ENCODE peak calls at places on chromosomes 13 and 19, in nine cellular contexts. A, L, E, U, Z, I, V, T and H are unnamed samples.

GRCh38 chr13:33480561-33480960 is 195.0 kb upstream of the STARD13 start:
- DNase-seq in A (no peak), L (no peak), E (no peak), U (peak; percentile 40), Z (no peak), I (no peak), V (no peak), T (no peak), H (no peak)

GRCh38 chr13:113622791-113623490 is 35.1 kb downstream of the ATP4B start:
- DNase-seq in A (no peak), L (no peak), E (no peak), U (no peak), Z (no peak), I (no peak), V (no peak), T (no peak), H (no peak)

GRCh38 chr13:38309397-38309796 is 40.3 kb upstream of the UFM1 start:
- DNase-seq in A (no peak), L (no peak), E (no peak), U (no peak), Z (no peak), I (no peak), V (no peak), T (no peak), H (no peak)

GRCh38 chr19:15779756-15780476 is 7.5 kb upstream of the OR10H5 start:
- DNase-seq in A (peak; percentile 92), L (peak; percentile 67), E (peak; percentile 87), U (peak; percentile 32), Z (no peak), I (peak; percentile 20), V (peak; percentile 31), T (peak; percentile 48), H (no peak)

GRCh38 chr13:71870036-71870435 is 3.0 kb upstream of the DACH1 start:
- DNase-seq in A (no peak), L (no peak), E (no peak), U (no peak), Z (no peak), I (no peak), V (no peak), T (no peak), H (no peak)

GRCh38 chr13:39401091-39401647 is 201.8 kb downstream of the LHFPL6 start:
- DNase-seq in A (no peak), L (no peak), E (no peak), U (no peak), Z (no peak), I (no peak), V (no peak), T (no peak), H (no peak)

GRCh38 chr19:8368136-8368535 is 4.2 kb downstream of the ANGPTL4 start:
- DNase-seq in A (no peak), L (no peak), E (no peak), U (no peak), Z (no peak), I (no peak), V (no peak), T (no peak), H (no peak)

GRCh38 chr19:37059142-37059541 is 19.1 kb upstream of the ZNF420 start:
- DNase-seq in A (no peak), L (no peak), E (no peak), U (no peak), Z (no peak), I (no peak), V (no peak), T (no peak), H (no peak)

GRCh38 chr13:76992548-76993001 is 694 bp downstream of the CLN5 start:
- DNase-seq in A (peak; percentile 39), L (no peak), E (no peak), U (peak; percentile 37), Z (peak; percentile 29), I (no peak), V (no peak), T (no peak), H (peak; percentile 20)

GRCh38 chr19:53662209-53662608 is 30.4 kb downstream of the DPRX start:
- DNase-seq in A (no peak), L (no peak), E (no peak), U (no peak), Z (no peak), I (no peak), V (no peak), T (no peak), H (no peak)

GRCh38 chr19:53660584-53660983 is 28.8 kb downstream of the DPRX start:
- DNase-seq in A (no peak), L (no peak), E (no peak), U (no peak), Z (no peak), I (no peak), V (no peak), T (no peak), H (no peak)

GRCh38 chr19:53657330-53657729 is 25.5 kb downstream of the DPRX start:
- DNase-seq in A (no peak), L (no peak), E (no peak), U (no peak), Z (no peak), I (no peak), V (no peak), T (no peak), H (no peak)

GRCh38 chr19:53657778-53658177 is 26.0 kb downstream of the DPRX start:
- DNase-seq in A (no peak), L (no peak), E (no peak), U (no peak), Z (no peak), I (no peak), V (no peak), T (no peak), H (no peak)

DNA sequence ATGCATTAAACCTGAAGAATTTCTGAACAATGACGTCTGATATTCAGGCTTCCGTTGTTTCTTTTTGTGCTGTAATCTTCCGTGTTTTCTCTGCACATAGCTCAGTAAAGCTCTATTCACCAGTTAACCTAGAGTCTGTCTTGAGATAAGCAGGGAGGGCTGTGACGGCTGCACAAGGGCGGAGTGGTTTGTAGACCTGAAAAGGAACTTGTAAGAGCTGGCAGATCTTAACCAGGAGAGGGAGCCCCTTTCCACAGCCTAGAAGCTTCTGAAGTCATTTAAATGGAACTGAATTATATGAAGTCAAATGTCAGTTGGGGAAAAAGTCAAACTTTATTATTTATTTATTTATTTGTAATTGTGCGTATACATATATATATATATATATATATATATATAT is 27.5 kb downstream of the DPRX start:
- DNase-seq in A (no peak), L (no peak), E (no peak), U (no peak), Z (peak; percentile 69), I (peak; percentile 11), V (no peak), T (no peak), H (no peak)
- TF ChIP-seq CTCF in A (no peak), L (peak; percentile 23), E (no peak), U (no peak), Z (peak; percentile 35), I (no peak), V (no peak), T (peak; percentile 53), H (no peak)

DNA sequence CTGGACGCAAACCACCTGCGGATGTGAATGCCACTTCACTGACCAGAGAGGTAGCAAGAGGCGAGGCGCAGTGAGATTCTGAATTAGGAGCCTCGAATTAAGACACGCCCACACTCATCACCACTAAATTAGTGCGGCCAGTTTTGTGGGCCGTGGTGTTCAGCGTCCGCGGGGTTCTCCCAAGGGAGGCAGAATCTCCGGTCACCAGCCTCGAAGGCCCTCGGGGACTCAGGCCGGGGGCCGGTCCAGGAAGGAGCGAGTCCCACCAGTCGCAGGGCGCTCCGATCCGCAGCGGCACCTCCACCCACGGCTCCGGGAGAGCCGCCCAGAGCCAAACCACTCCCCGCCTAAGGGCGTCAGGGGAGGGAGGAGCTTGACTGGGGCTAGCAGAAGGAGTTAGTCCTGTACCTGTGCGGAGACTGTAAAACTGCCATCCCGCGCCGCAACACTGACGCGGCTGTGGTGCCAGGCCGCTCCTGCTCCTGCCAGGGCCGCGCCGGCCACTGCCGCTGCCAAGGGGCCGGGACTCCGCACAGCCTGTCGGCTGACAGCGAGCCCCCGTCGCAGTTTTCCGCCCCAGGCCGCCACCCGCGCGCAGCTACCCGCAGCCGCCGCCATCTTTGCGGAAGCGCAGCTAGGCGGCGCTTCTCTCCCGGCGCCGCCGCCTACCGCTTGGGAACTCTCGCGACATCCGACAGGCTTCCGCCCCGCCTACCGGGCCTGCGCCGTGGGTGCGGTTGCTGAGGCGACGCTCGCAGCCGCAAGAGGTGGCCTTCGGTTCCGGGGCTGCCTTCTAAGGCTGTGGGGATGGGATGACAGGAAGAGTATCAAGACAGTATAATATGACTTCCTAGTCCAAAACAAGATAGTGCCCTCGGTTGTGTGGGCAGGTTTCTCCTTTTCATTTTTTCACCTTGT is at the start of gene MICU2:
- DNase-seq in A (peak; percentile 93), L (peak; percentile 93), E (peak; percentile 91), U (peak; percentile 91), Z (peak; percentile 92), I (peak; percentile 93), V (peak; percentile 90), T (peak; percentile 88), H (peak; percentile 95)
- TF ChIP-seq CTCF in A (peak; percentile 55), L (no peak), E (peak; percentile 10), U (no peak), Z (no peak), I (no peak), V (no peak), T (peak; percentile 26), H (peak; percentile 11)

DNA sequence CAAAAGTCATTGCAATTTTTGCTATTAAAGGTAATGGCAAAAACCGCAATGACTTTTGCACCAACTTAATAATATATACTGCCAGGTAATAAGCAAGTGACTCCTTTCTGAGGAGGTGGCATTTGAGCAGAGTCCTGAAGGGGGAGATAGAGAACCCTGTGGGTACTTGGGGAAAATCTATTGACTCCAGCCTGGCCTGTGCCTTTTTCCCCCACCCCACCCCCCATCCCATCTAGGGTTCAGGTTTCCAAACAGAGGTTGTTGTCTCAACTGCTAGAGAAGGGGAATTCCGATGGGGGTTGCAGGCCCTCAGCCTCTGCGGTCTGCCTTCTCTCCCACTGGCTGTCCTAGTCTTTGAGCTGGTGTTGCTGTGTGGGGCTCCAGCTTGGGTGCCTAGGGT is 11.5 kb downstream of the S1PR2 start:
- DNase-seq in A (no peak), L (no peak), E (no peak), U (peak; percentile 46), Z (peak; percentile 57), I (no peak), V (peak; percentile 41), T (no peak), H (no peak)
- TF ChIP-seq CTCF in A (no peak), L (no peak), E (no peak), U (peak; percentile 56), Z (peak; percentile 22), I (no peak), V (no peak), T (no peak), H (peak; percentile 40)

DNA sequence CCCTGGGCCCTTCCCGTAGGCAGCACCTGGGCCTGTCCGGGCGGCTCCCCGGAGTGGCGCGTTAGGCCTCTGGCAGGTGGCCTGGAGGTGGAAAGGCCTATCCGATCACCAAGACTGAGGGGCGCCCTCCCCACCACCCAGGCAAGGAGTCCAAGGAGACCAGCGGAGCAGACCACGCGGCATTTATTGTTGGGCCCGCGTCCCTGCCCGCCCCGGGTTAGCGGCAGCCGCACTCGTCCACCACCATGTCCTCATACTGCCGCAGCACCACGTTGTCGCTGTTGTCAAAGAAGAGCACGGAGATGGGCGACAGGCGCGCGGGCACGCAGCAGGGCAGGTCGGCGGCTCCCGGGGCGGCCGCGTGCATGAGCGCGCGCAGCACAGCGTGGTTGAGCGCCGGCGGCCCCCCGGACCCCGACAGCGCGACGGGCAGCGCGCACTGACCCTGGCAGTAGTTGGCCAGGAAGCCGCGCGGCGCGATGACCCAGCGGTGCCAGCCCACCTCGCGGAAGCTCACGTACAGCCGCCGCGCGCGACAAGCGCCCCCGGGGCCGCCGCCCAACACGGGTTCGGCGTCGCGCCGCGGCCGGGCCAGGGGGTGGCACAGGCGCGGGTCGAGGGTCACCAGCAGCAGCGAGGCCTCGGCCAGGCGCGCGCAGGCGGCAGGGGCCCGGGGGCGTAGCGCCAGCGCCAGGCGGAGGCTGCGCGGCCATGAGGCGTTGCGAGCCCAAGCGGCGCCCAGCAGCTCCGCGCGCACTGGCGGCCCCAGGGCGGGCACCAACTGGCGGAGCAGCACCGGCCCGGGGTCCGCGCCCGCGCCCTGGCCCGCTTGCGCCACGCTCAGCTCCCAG is 27.4 kb downstream of the CERS1 start:
- DNase-seq in A (no peak), L (peak; percentile 17), E (no peak), U (no peak), Z (peak; percentile 41), I (no peak), V (no peak), T (no peak), H (no peak)
- TF ChIP-seq CTCF in A (no peak), L (no peak), E (no peak), U (no peak), Z (no peak), I (no peak), V (no peak), T (no peak), H (no peak)